ENCODE peak calls at places on chromosomes 12 and 14, in four cellular contexts. P, B, S and G are unnamed samples.

GRCh38 chr12:104737682-104738370 is 220.3 kb downstream of the SLC41A2 start:
- DNase-seq in P (no peak), B (no peak), S (no peak), G (no peak)

GRCh38 chr12:72246370-72246769 is 25.8 kb upstream of the TRHDE start:
- DNase-seq in P (no peak), B (peak), S (no peak), G (no peak)

GRCh38 chr12:51082561-51083139 is 746 bp downstream of the CSRNP2 start:
- DNase-seq in P (no peak), B (peak), S (no peak), G (peak)

GRCh38 chr12:95518976-95519375 is 32.3 kb downstream of the USP44 start:
- DNase-seq in P (no peak), B (no peak), S (no peak), G (no peak)

GRCh38 chr14:28102814-28103213 is 663.8 kb upstream of the FOXG1 start:
- DNase-seq in P (no peak), B (peak), S (no peak), G (peak)

GRCh38 chr14:23640524-23641141 is 4.5 kb downstream of the DHRS2 start:
- DNase-seq in P (no peak), B (peak), S (no peak), G (peak)

GRCh38 chr12:110224379-110225304 is 56.4 kb upstream of the ATP2A2 start:
- DNase-seq in P (no peak), B (peak), S (no peak), G (peak)

GRCh38 chr12:50354908-50355307 is 41.5 kb downstream of the FAM186A start:
- DNase-seq in P (no peak), B (no peak), S (no peak), G (no peak)

GRCh38 chr12:131275824-131276223 is 322.1 kb downstream of the ADGRD1 start:
- DNase-seq in P (no peak), B (no peak), S (no peak), G (no peak)

GRCh38 chr12:69476276-69477017 is 6.3 kb downstream of the FRS2 start:
- DNase-seq in P (no peak), B (no peak), S (no peak), G (no peak)

GRCh38 chr12:130761537-130762318 is 45.6 kb upstream of the RIMBP2 start:
- DNase-seq in P (peak), B (peak), S (no peak), G (peak)

GRCh38 chr12:93322784-93323183 is 54.9 kb upstream of the NUDT4 start:
- DNase-seq in P (no peak), B (peak), S (no peak), G (peak)

GRCh38 chr12:130563322-130563721 is 152.8 kb downstream of the RIMBP2 start:
- DNase-seq in P (no peak), B (no peak), S (no peak), G (peak)

GRCh38 chr12:77925536-77926108 is 94.9 kb downstream of the NAV3 start:
- DNase-seq in P (peak), B (peak), S (peak), G (peak)

GRCh38 chr12:14921218-14921617 is 17.1 kb downstream of the ERP27 start:
- DNase-seq in P (no peak), B (no peak), S (no peak), G (no peak)

GRCh38 chr12:11684393-11684792 is 34.9 kb downstream of the ETV6 start:
- DNase-seq in P (no peak), B (peak), S (no peak), G (no peak)

GRCh38 chr12:18749381-18749957 is 11.6 kb downstream of the CAPZA3 start:
- DNase-seq in P (no peak), B (no peak), S (no peak), G (no peak)

GRCh38 chr12:69388371-69388770 is 28.8 kb downstream of the YEATS4 start:
- DNase-seq in P (no peak), B (peak), S (no peak), G (peak)

GRCh38 chr12:120457133-120457532 is 10.9 kb downstream of the GATC start:
- DNase-seq in P (no peak), B (peak), S (no peak), G (no peak)

GRCh38 chr14:65206448-65207096 is 104.3 kb upstream of the MAX start:
- DNase-seq in P (no peak), B (peak), S (no peak), G (peak)

GRCh38 chr12:27899151-27899661 is 73.3 kb downstream of the PTHLH start:
- DNase-seq in P (no peak), B (peak), S (no peak), G (peak)

GRCh38 chr14:89137514-89138163 is 279.4 kb downstream of the FOXN3 start:
- DNase-seq in P (no peak), B (peak), S (no peak), G (peak)

GRCh38 chr12:41946106-41946505 is 198.6 kb downstream of the GXYLT1 start:
- DNase-seq in P (no peak), B (no peak), S (no peak), G (no peak)